ENCODE peak calls at places on chromosome 16, in six cellular contexts. One of them, this sample, is unnamed. For H3K36me3 and H3K27me3, the result is how much of the 10 kb centered on the place peaks cover.

GRCh38 chr16:57536306-57537193 is at the start of gene CCDC102A:
- DNase-seq in NT2/D1: no peak
- DNase-seq in upper lobe of left lung: no peak
- DNase-seq in CD4-positive, alpha-beta memory T cell: peak
- DNase-seq in transverse colon: no peak
- DNase-seq in fibroblast of lung: peak
- DNase-seq in this sample: peak

GRCh38 chr16:1535391-1536291 is 2.2 kb downstream of the TMEM204 start:
- DNase-seq in NT2/D1: no peak
- DNase-seq in fibroblast of lung: peak
- DNase-seq in transverse colon: no peak
- DNase-seq in CD4-positive, alpha-beta memory T cell: peak
- DNase-seq in upper lobe of left lung: peak
- DNase-seq in this sample: peak

GRCh38 chr16:72934661-72935403 is 113.1 kb downstream of the ZFHX3 start:
- DNase-seq in upper lobe of left lung: no peak
- DNase-seq in transverse colon: no peak
- DNase-seq in CD4-positive, alpha-beta memory T cell: no peak
- DNase-seq in NT2/D1: no peak
- DNase-seq in fibroblast of lung: peak
- DNase-seq in this sample: no peak

GRCh38 chr16:8931864-8932263 is 31.8 kb downstream of the USP7 start:
- DNase-seq in transverse colon: peak
- DNase-seq in CD4-positive, alpha-beta memory T cell: peak
- DNase-seq in upper lobe of left lung: no peak
- DNase-seq in fibroblast of lung: peak
- DNase-seq in NT2/D1: peak
- DNase-seq in this sample: peak

GRCh38 chr16:66634527-66635196 is 30.2 kb downstream of the CMTM3 start:
- DNase-seq in fibroblast of lung: no peak
- DNase-seq in NT2/D1: no peak
- DNase-seq in CD4-positive, alpha-beta memory T cell: no peak
- DNase-seq in transverse colon: no peak
- DNase-seq in upper lobe of left lung: no peak
- DNase-seq in this sample: no peak

GRCh38 chr16:70480127-70481105 is 26.0 kb downstream of the FCSK start:
- DNase-seq in CD4-positive, alpha-beta memory T cell: no peak
- DNase-seq in upper lobe of left lung: no peak
- DNase-seq in fibroblast of lung: no peak
- DNase-seq in transverse colon: no peak
- DNase-seq in NT2/D1: no peak
- DNase-seq in this sample: peak

GRCh38 chr16:17515421-17516210 is 44.9 kb upstream of the XYLT1 start:
- DNase-seq in upper lobe of left lung: no peak
- DNase-seq in CD4-positive, alpha-beta memory T cell: no peak
- DNase-seq in transverse colon: no peak
- DNase-seq in NT2/D1: no peak
- DNase-seq in fibroblast of lung: peak
- DNase-seq in this sample: no peak

GRCh38 chr16:35198223-35199199 is 1739.1 kb downstream of the TP53TG3F start:
- DNase-seq in fibroblast of lung: no peak
- DNase-seq in NT2/D1: no peak
- DNase-seq in upper lobe of left lung: peak
- DNase-seq in transverse colon: no peak
- DNase-seq in CD4-positive, alpha-beta memory T cell: no peak
- DNase-seq in this sample: no peak

GRCh38 chr16:70730944-70731343 is 45.1 kb upstream of the MTSS2 start:
- DNase-seq in fibroblast of lung: no peak
- DNase-seq in NT2/D1: no peak
- DNase-seq in transverse colon: no peak
- DNase-seq in CD4-positive, alpha-beta memory T cell: no peak
- DNase-seq in upper lobe of left lung: no peak
- DNase-seq in this sample: no peak

GRCh38 chr16:89837014-89837546 is 8.8 kb downstream of the SPIRE2 start:
- DNase-seq in upper lobe of left lung: no peak
- DNase-seq in fibroblast of lung: no peak
- DNase-seq in NT2/D1: no peak
- DNase-seq in CD4-positive, alpha-beta memory T cell: no peak
- DNase-seq in transverse colon: no peak
- DNase-seq in this sample: peak

GRCh38 chr16:71479420-71479819 is 9.7 kb downstream of the ZNF19 start:
- DNase-seq in upper lobe of left lung: no peak
- DNase-seq in transverse colon: peak
- DNase-seq in NT2/D1: peak
- DNase-seq in CD4-positive, alpha-beta memory T cell: no peak
- DNase-seq in fibroblast of lung: peak
- DNase-seq in this sample: peak

GRCh38 chr16:61195006-61195405 is 841.2 kb downstream of the CDH8 start:
- DNase-seq in upper lobe of left lung: no peak
- DNase-seq in transverse colon: no peak
- DNase-seq in CD4-positive, alpha-beta memory T cell: no peak
- DNase-seq in fibroblast of lung: no peak
- DNase-seq in NT2/D1: no peak
- DNase-seq in this sample: no peak

GRCh38 chr16:9033125-9033830 is 58.2 kb upstream of the HAPSTR1 start:
- DNase-seq in transverse colon: peak
- DNase-seq in CD4-positive, alpha-beta memory T cell: no peak
- DNase-seq in fibroblast of lung: peak
- DNase-seq in upper lobe of left lung: no peak
- DNase-seq in NT2/D1: peak
- DNase-seq in this sample: peak

GRCh38 chr16:27254262-27254811 is 14.2 kb downstream of the NSMCE1 start:
- DNase-seq in upper lobe of left lung: no peak
- DNase-seq in CD4-positive, alpha-beta memory T cell: no peak
- DNase-seq in NT2/D1: no peak
- DNase-seq in fibroblast of lung: no peak
- DNase-seq in transverse colon: no peak
- DNase-seq in this sample: no peak

GRCh38 chr16:58511933-58512815 is 3.1 kb upstream of the SETD6 start:
- DNase-seq in upper lobe of left lung: peak
- DNase-seq in transverse colon: peak
- DNase-seq in fibroblast of lung: peak
- DNase-seq in CD4-positive, alpha-beta memory T cell: peak
- DNase-seq in NT2/D1: no peak
- DNase-seq in this sample: peak

GRCh38 chr16:46673320-46674013 is 15.5 kb downstream of the VPS35 start:
- DNase-seq in fibroblast of lung: peak
- DNase-seq in upper lobe of left lung: no peak
- DNase-seq in NT2/D1: peak
- DNase-seq in transverse colon: peak
- DNase-seq in CD4-positive, alpha-beta memory T cell: peak
- DNase-seq in this sample: peak

GRCh38 chr16:31064882-31065461 is 9.1 kb downstream of the ZNF668 start:
- DNase-seq in NT2/D1: no peak
- DNase-seq in transverse colon: no peak
- DNase-seq in CD4-positive, alpha-beta memory T cell: no peak
- DNase-seq in upper lobe of left lung: no peak
- DNase-seq in fibroblast of lung: peak
- DNase-seq in this sample: peak

GRCh38 chr16:85777583-85778310 is 21.6 kb downstream of the EMC8 start:
- DNase-seq in CD4-positive, alpha-beta memory T cell: no peak
- DNase-seq in transverse colon: no peak
- DNase-seq in fibroblast of lung: no peak
- DNase-seq in NT2/D1: no peak
- DNase-seq in upper lobe of left lung: no peak
- DNase-seq in this sample: no peak

GRCh38 chr16:69477546-69477945 is 53.1 kb downstream of the CYB5B start:
- DNase-seq in upper lobe of left lung: no peak
- DNase-seq in transverse colon: no peak
- DNase-seq in NT2/D1: no peak
- DNase-seq in fibroblast of lung: peak
- DNase-seq in CD4-positive, alpha-beta memory T cell: no peak
- DNase-seq in this sample: no peak

GRCh38 chr16:89023621-89024511 is 46.9 kb upstream of the CBFA2T3 start:
- DNase-seq in upper lobe of left lung: peak
- DNase-seq in NT2/D1: no peak
- DNase-seq in CD4-positive, alpha-beta memory T cell: no peak
- DNase-seq in transverse colon: no peak
- DNase-seq in fibroblast of lung: no peak
- DNase-seq in this sample: no peak

GRCh38 chr16:29809850-29810698 is 1.9 kb upstream of the PRRT2 start:
- DNase-seq in fibroblast of lung: no peak
- DNase-seq in upper lobe of left lung: peak
- DNase-seq in transverse colon: no peak
- DNase-seq in NT2/D1: no peak
- DNase-seq in CD4-positive, alpha-beta memory T cell: peak
- DNase-seq in this sample: peak

DNA sequence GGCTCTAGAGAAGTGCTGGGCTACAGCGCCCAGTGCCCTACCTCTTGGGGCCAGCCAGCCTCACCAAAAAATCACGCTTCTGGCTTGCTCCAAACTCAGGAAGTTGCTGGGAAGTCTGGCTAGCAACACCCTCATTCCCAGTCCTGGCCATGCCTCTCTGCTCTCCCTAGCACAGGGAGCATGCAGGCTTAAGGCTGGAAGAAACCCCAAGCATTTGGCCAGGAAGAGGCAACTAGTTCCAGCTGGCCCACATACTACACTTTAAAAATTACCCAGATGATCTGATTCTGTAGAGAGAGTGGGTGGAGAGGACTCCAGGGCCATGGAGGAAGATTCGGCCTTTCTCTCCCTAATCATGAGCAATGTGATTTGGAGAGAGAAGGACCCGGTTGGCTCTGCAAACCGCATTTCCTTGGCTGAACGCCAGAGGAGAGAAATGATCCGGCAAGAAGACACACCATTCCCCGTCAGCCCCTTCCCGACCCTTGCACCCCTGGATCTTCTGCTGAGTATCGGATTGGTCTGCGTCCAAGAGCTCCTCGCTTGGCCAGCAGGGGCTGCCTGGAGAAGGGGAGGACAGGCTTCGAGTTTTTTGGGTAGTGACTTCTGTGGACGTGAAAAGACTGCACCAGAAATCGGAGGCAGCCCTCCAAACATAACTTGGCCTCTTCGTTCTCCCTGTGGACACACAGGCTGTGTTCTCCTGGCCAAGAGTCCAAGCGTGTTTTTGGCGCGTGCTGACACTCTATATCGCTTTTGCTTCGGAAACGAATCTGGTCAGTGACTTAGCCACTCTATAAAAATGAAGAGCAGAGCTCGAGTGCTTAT is 406.3 kb downstream of the WWOX start:
- DNase-seq in NT2/D1: no peak
- DNase-seq in CD4-positive, alpha-beta memory T cell: no peak
- DNase-seq in transverse colon: peak
- DNase-seq in fibroblast of lung: peak
- DNase-seq in upper lobe of left lung: no peak
- DNase-seq in this sample: peak
- H3K4me3 ChIP-seq in NT2/D1: no peak
- H3K4me3 ChIP-seq in CD4-positive, alpha-beta memory T cell: no peak
- H3K4me3 ChIP-seq in transverse colon: no peak
- H3K4me3 ChIP-seq in fibroblast of lung: peak
- H3K4me3 ChIP-seq in upper lobe of left lung: peak
- H3K4me3 ChIP-seq in this sample: no peak

DNA sequence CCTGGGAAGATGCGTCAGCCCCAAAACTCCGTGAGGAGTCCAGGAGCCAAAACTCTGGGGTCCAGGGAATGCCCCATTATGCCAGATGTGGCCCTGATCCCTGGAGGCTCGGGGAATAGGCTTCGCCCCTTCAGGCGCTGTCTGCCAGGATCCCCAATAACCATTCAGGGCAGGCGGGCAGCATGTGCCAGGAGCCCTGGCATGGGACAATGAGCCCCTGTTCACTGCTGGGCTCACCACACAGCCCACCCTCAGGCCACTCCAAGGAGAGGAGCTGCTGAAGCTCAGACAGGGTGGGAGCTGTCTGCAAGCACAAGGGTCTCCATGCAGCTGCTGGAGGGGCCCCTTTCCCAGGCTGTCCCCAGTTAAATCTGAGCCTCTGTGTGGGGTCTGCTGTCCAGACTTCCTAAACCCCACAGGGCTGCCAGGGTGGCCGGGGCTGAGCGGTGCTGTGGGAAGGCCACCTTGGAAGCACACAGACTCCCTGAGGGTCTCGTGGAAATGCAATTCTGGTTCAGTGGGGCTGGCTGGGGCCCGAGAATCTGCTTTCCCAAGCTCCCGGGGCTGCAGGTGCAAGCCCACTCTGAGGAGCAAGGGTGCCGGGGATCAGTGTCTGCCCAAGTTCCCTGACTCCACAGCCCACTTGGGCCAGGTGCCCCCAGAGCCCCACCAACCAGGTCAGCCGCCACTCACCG is 17.6 kb upstream of the C16orf95 start:
- DNase-seq in upper lobe of left lung: peak
- DNase-seq in fibroblast of lung: no peak
- DNase-seq in NT2/D1: no peak
- DNase-seq in CD4-positive, alpha-beta memory T cell: no peak
- DNase-seq in transverse colon: no peak
- DNase-seq in this sample: no peak
- H3K36me3 ChIP-seq in upper lobe of left lung: half or more
- H3K36me3 ChIP-seq in fibroblast of lung: under half
- H3K36me3 ChIP-seq in NT2/D1: half or more
- H3K36me3 ChIP-seq in CD4-positive, alpha-beta memory T cell: under half
- H3K36me3 ChIP-seq in transverse colon: half or more
- H3K36me3 ChIP-seq in this sample: under half

GRCh38 chr16:3035972-3036725 is 595 bp downstream of the BICDL2 start:
- DNase-seq in upper lobe of left lung: peak
- DNase-seq in CD4-positive, alpha-beta memory T cell: no peak
- DNase-seq in transverse colon: peak
- DNase-seq in NT2/D1: no peak
- DNase-seq in fibroblast of lung: no peak
- DNase-seq in this sample: peak

GRCh38 chr16:3038256-3038655 is 1.5 kb upstream of the BICDL2 start:
- DNase-seq in CD4-positive, alpha-beta memory T cell: no peak
- DNase-seq in fibroblast of lung: no peak
- DNase-seq in upper lobe of left lung: no peak
- DNase-seq in transverse colon: peak
- DNase-seq in NT2/D1: no peak
- DNase-seq in this sample: peak

GRCh38 chr16:3035289-3035971 is 1.3 kb downstream of the BICDL2 start:
- DNase-seq in fibroblast of lung: no peak
- DNase-seq in CD4-positive, alpha-beta memory T cell: no peak
- DNase-seq in NT2/D1: no peak
- DNase-seq in transverse colon: no peak
- DNase-seq in upper lobe of left lung: peak
- DNase-seq in this sample: peak

GRCh38 chr16:3036726-3037315 is at the start of gene BICDL2:
- DNase-seq in transverse colon: peak
- DNase-seq in fibroblast of lung: no peak
- DNase-seq in CD4-positive, alpha-beta memory T cell: no peak
- DNase-seq in NT2/D1: no peak
- DNase-seq in upper lobe of left lung: peak
- DNase-seq in this sample: peak

DNA sequence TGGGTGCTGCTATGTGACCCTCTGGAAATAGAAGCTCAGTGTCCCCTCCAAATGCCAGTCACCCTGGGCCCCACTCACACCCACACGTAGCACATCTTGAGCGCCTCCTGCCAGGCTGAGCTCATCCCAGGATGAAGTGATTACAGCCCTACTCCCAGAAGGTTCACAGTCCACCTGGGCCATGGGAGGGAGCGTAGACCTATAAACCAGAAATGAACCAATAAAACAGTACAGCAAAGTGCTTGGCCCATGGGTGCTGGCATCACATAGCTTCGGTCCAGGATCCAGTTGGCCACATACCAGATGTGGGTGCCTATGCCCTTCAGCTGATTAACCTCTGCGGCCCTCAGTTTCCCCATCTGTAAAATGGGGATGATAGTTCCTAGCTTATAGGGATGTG is 2.2 kb upstream of the BICDL2 start:
- DNase-seq in fibroblast of lung: no peak
- DNase-seq in NT2/D1: no peak
- DNase-seq in upper lobe of left lung: no peak
- DNase-seq in transverse colon: peak
- DNase-seq in CD4-positive, alpha-beta memory T cell: no peak
- DNase-seq in this sample: peak
- H3K27me3 ChIP-seq in fibroblast of lung: under half
- H3K27me3 ChIP-seq in NT2/D1: half or more
- H3K27me3 ChIP-seq in upper lobe of left lung: under half
- H3K27me3 ChIP-seq in transverse colon: half or more
- H3K27me3 ChIP-seq in CD4-positive, alpha-beta memory T cell: half or more
- H3K27me3 ChIP-seq in this sample: under half

GRCh38 chr16:51756447-51757123 is 605.5 kb upstream of the SALL1 start:
- DNase-seq in NT2/D1: no peak
- DNase-seq in fibroblast of lung: no peak
- DNase-seq in CD4-positive, alpha-beta memory T cell: no peak
- DNase-seq in transverse colon: no peak
- DNase-seq in upper lobe of left lung: no peak
- DNase-seq in this sample: no peak
- H3K4me3 ChIP-seq in NT2/D1: no peak
- H3K4me3 ChIP-seq in fibroblast of lung: no peak
- H3K4me3 ChIP-seq in CD4-positive, alpha-beta memory T cell: no peak
- H3K4me3 ChIP-seq in transverse colon: no peak
- H3K4me3 ChIP-seq in upper lobe of left lung: no peak
- H3K4me3 ChIP-seq in this sample: no peak

This sample was measured in H7.